ENCODE peak calls at places on chromosomes 6 and 20, in five cellular contexts. One of them, this sample, is unnamed.

GRCh38 chr6:41706876-41707564 is 28.4 kb downstream of the TFEB start:
- DNase-seq in A549: no peak
- DNase-seq in cardiac fibroblast: peak
- DNase-seq in astrocyte of the spinal cord: peak
- DNase-seq in neuronal stem cell: no peak
- DNase-seq in this sample: peak

GRCh38 chr6:135030532-135031178 is 24.0 kb downstream of the HBS1L start:
- DNase-seq in A549: no peak
- DNase-seq in cardiac fibroblast: peak
- DNase-seq in astrocyte of the spinal cord: no peak
- DNase-seq in neuronal stem cell: no peak
- DNase-seq in this sample: peak

GRCh38 chr6:90109141-90109540 is 187.5 kb downstream of the BACH2 start:
- DNase-seq in A549: no peak
- DNase-seq in cardiac fibroblast: no peak
- DNase-seq in astrocyte of the spinal cord: no peak
- DNase-seq in neuronal stem cell: no peak
- DNase-seq in this sample: no peak

GRCh38 chr6:46325561-46326525 is 155.1 kb upstream of the ENPP5 start:
- DNase-seq in A549: no peak
- DNase-seq in cardiac fibroblast: peak
- DNase-seq in astrocyte of the spinal cord: peak
- DNase-seq in neuronal stem cell: no peak
- DNase-seq in this sample: peak

GRCh38 chr20:35012227-35013069 is 56.8 kb downstream of the MYH7B start:
- DNase-seq in A549: no peak
- DNase-seq in cardiac fibroblast: peak
- DNase-seq in astrocyte of the spinal cord: no peak
- DNase-seq in neuronal stem cell: no peak
- DNase-seq in this sample: peak

GRCh38 chr20:63357921-63358905 is 2.9 kb downstream of the CHRNA4 start:
- DNase-seq in A549: no peak
- DNase-seq in cardiac fibroblast: no peak
- DNase-seq in astrocyte of the spinal cord: no peak
- DNase-seq in neuronal stem cell: no peak
- DNase-seq in this sample: no peak

GRCh38 chr20:23156842-23157423 is 70.8 kb upstream of the CD93 start:
- DNase-seq in A549: no peak
- DNase-seq in cardiac fibroblast: no peak
- DNase-seq in astrocyte of the spinal cord: no peak
- DNase-seq in neuronal stem cell: no peak
- DNase-seq in this sample: no peak

GRCh38 chr6:32979720-32980487 is 11.5 kb downstream of the BRD2 start:
- DNase-seq in A549: no peak
- DNase-seq in cardiac fibroblast: no peak
- DNase-seq in astrocyte of the spinal cord: no peak
- DNase-seq in neuronal stem cell: no peak
- DNase-seq in this sample: no peak

GRCh38 chr6:70150521-70150920 is 152.4 kb downstream of the COL9A1 start:
- DNase-seq in A549: no peak
- DNase-seq in cardiac fibroblast: no peak
- DNase-seq in astrocyte of the spinal cord: no peak
- DNase-seq in neuronal stem cell: no peak
- DNase-seq in this sample: no peak

GRCh38 chr20:58788896-58789295 is 61.8 kb downstream of the GNAS-AS1 start:
- DNase-seq in A549: no peak
- DNase-seq in cardiac fibroblast: no peak
- DNase-seq in astrocyte of the spinal cord: no peak
- DNase-seq in neuronal stem cell: no peak
- DNase-seq in this sample: no peak

GRCh38 chr20:43820742-43821330 is 93.8 kb upstream of the TOX2 start:
- DNase-seq in A549: no peak
- DNase-seq in cardiac fibroblast: no peak
- DNase-seq in astrocyte of the spinal cord: no peak
- DNase-seq in neuronal stem cell: no peak
- DNase-seq in this sample: no peak

GRCh38 chr6:154319231-154319858 is 37.3 kb downstream of the IPCEF1 start:
- DNase-seq in A549: no peak
- DNase-seq in cardiac fibroblast: peak
- DNase-seq in astrocyte of the spinal cord: peak
- DNase-seq in neuronal stem cell: no peak
- DNase-seq in this sample: peak

GRCh38 chr6:7750183-7750582 is 24.3 kb downstream of the BMP6 start:
- DNase-seq in A549: no peak
- DNase-seq in cardiac fibroblast: no peak
- DNase-seq in astrocyte of the spinal cord: no peak
- DNase-seq in neuronal stem cell: no peak
- DNase-seq in this sample: no peak

GRCh38 chr6:13272131-13273046 is 55.9 kb downstream of the TBC1D7 start:
- DNase-seq in A549: no peak
- DNase-seq in cardiac fibroblast: no peak
- DNase-seq in astrocyte of the spinal cord: no peak
- DNase-seq in neuronal stem cell: no peak
- DNase-seq in this sample: no peak

GRCh38 chr6:134898575-134898974 is 51.3 kb downstream of the ALDH8A1 start:
- DNase-seq in A549: no peak
- DNase-seq in cardiac fibroblast: no peak
- DNase-seq in astrocyte of the spinal cord: no peak
- DNase-seq in neuronal stem cell: no peak
- DNase-seq in this sample: no peak

GRCh38 chr6:39980839-39981580 is 46.7 kb upstream of the MOCS1 start:
- DNase-seq in A549: peak
- DNase-seq in cardiac fibroblast: peak
- DNase-seq in astrocyte of the spinal cord: peak
- DNase-seq in neuronal stem cell: peak
- DNase-seq in this sample: peak

GRCh38 chr6:166484863-166485262 is 101.6 kb downstream of the RAMACL start:
- DNase-seq in A549: no peak
- DNase-seq in cardiac fibroblast: no peak
- DNase-seq in astrocyte of the spinal cord: no peak
- DNase-seq in neuronal stem cell: no peak
- DNase-seq in this sample: no peak

DNA sequence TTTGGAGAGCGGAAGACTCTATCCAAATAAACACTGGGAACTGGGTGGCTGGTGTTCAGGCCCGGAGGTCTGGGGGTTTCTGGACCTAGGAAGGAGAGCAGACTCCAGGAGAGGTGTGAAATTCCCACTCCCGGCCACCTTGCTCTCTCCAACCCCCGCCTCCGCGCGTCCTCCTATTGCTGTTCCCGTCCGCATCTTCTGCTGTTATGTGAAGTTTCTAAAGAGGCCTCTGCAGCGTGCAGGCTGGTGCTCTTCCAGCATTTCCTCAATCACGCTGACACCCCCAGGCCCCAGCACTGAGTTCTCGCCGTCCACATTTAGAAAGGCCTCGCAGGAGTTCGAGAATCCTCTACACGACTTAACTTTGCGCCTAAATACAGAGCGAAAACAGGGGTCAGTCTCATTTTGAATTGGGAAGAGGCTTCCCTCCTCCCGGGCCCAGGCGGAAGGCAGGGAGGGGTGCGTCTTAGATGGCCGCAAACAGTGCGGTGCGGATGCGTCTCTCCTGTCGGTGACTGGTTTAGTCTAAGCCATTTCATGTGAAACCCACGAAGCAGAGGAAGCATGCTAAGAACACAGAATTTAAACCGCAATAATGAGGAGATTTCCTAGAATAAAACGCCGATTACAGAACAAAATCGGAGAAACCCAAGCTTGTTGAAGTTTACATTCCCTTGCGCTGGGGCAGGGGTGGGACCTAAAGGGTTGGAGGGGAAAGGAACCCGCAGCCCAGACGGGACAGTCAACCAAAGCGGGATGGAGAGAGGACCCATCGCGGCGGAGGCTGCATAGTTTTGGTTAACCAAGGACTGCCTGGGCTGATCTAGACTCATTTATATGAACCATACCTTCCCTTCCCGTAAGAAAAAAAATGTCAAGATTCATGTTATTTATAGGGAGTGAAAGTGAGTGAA is 4.0 kb upstream of the FOXF2 start:
- DNase-seq in A549: no peak
- DNase-seq in cardiac fibroblast: no peak
- DNase-seq in astrocyte of the spinal cord: no peak
- DNase-seq in neuronal stem cell: peak
- DNase-seq in this sample: no peak
- H3K4me3 ChIP-seq in A549: no peak
- H3K4me3 ChIP-seq in cardiac fibroblast: no peak
- H3K4me3 ChIP-seq in astrocyte of the spinal cord: no peak
- H3K4me3 ChIP-seq in neuronal stem cell: no peak
- H3K4me3 ChIP-seq in this sample: no peak

DNA sequence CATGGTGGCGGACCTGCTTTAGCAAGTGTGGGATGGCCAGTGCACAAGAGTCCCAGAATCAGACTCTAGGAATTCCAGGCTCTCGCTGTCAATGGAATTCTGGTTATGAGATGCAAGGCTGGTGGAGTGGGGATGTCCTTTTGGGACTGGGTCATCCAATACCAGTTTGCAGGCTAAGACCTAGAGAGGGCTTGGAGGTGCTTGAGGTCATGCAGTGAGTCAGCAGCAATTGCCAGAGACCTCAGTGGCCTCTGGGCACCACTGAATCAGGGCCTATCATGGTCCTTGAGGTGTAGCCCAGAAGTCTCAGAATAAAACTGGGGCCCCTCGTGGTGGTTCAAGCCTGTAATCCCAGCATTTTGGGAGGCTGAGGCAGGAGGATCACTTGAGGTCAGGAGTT is 1.4 kb upstream of the SCRT2 start:
- DNase-seq in A549: peak
- DNase-seq in cardiac fibroblast: no peak
- DNase-seq in astrocyte of the spinal cord: no peak
- DNase-seq in neuronal stem cell: no peak
- DNase-seq in this sample: no peak
- H3K4me3 ChIP-seq in A549: no peak
- H3K4me3 ChIP-seq in cardiac fibroblast: no peak
- H3K4me3 ChIP-seq in astrocyte of the spinal cord: no peak
- H3K4me3 ChIP-seq in neuronal stem cell: no peak
- H3K4me3 ChIP-seq in this sample: no peak

GRCh38 chr6:10586302-10586701 is 65.2 kb downstream of the GCNT2 start:
- DNase-seq in A549: no peak
- DNase-seq in cardiac fibroblast: no peak
- DNase-seq in astrocyte of the spinal cord: no peak
- DNase-seq in neuronal stem cell: no peak
- DNase-seq in this sample: no peak
- H3K4me3 ChIP-seq in A549: no peak
- H3K4me3 ChIP-seq in cardiac fibroblast: no peak
- H3K4me3 ChIP-seq in astrocyte of the spinal cord: no peak
- H3K4me3 ChIP-seq in neuronal stem cell: peak
- H3K4me3 ChIP-seq in this sample: no peak

GRCh38 chr6:129331450-129332138 is 378.4 kb downstream of the ARHGAP18 start:
- DNase-seq in A549: no peak
- DNase-seq in cardiac fibroblast: peak
- DNase-seq in astrocyte of the spinal cord: peak
- DNase-seq in neuronal stem cell: no peak
- DNase-seq in this sample: peak
- H3K4me3 ChIP-seq in A549: no peak
- H3K4me3 ChIP-seq in cardiac fibroblast: no peak
- H3K4me3 ChIP-seq in astrocyte of the spinal cord: no peak
- H3K4me3 ChIP-seq in neuronal stem cell: no peak
- H3K4me3 ChIP-seq in this sample: no peak

GRCh38 chr20:37901667-37902503 is 1.0 kb upstream of the VSTM2L start:
- DNase-seq in A549: peak
- DNase-seq in cardiac fibroblast: peak
- DNase-seq in astrocyte of the spinal cord: peak
- DNase-seq in neuronal stem cell: no peak
- DNase-seq in this sample: peak
- H3K4me3 ChIP-seq in A549: peak
- H3K4me3 ChIP-seq in cardiac fibroblast: peak
- H3K4me3 ChIP-seq in astrocyte of the spinal cord: peak
- H3K4me3 ChIP-seq in neuronal stem cell: peak
- H3K4me3 ChIP-seq in this sample: peak

GRCh38 chr6:54070025-54070424 is 41.2 kb upstream of the MLIP start:
- DNase-seq in A549: no peak
- DNase-seq in cardiac fibroblast: no peak
- DNase-seq in astrocyte of the spinal cord: no peak
- DNase-seq in neuronal stem cell: no peak
- DNase-seq in this sample: no peak
- H3K4me3 ChIP-seq in A549: no peak
- H3K4me3 ChIP-seq in cardiac fibroblast: no peak
- H3K4me3 ChIP-seq in astrocyte of the spinal cord: no peak
- H3K4me3 ChIP-seq in neuronal stem cell: no peak
- H3K4me3 ChIP-seq in this sample: no peak

GRCh38 chr6:968791-969190 is 275.9 kb upstream of the EXOC2 start:
- DNase-seq in A549: no peak
- DNase-seq in cardiac fibroblast: no peak
- DNase-seq in astrocyte of the spinal cord: no peak
- DNase-seq in neuronal stem cell: no peak
- DNase-seq in this sample: no peak

GRCh38 chr6:967666-968065 is 274.7 kb upstream of the EXOC2 start:
- DNase-seq in A549: no peak
- DNase-seq in cardiac fibroblast: no peak
- DNase-seq in astrocyte of the spinal cord: no peak
- DNase-seq in neuronal stem cell: no peak
- DNase-seq in this sample: no peak

DNA sequence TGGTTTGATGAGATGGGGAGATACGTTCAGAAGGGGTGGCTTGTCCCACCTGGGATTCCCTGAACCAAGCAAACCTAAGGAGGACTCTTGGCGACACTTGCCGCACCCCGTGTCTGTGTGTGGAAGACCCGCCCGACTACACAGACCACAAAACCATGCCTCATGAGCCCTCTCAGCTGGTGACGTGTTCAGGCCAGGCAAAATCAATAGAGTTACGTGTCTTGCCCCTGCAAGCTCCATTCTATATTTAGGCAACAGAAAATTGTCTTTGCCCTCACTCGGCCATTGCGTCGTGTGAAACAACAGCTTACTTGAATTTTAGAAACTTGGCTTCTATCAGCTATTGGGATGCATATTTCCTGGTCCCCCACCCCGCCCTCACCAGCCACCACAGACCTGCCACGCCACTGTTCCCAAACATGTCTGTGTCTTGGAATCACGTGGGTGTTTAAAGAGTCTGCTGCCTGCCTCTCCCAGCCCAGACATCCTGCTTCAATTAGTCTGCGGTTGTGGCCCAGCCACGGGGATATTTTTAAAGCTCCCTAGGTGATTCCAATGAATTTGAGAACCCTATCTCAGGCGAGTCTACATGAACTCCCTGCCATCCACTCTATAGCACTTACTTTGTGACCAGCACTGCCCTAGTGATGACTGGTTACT is 279.2 kb upstream of the EXOC2 start:
- DNase-seq in A549: no peak
- DNase-seq in cardiac fibroblast: no peak
- DNase-seq in astrocyte of the spinal cord: peak
- DNase-seq in neuronal stem cell: no peak
- DNase-seq in this sample: no peak
- H3K4me3 ChIP-seq in A549: no peak
- H3K4me3 ChIP-seq in cardiac fibroblast: no peak
- H3K4me3 ChIP-seq in astrocyte of the spinal cord: no peak
- H3K4me3 ChIP-seq in neuronal stem cell: no peak
- H3K4me3 ChIP-seq in this sample: no peak